ENCODE peak calls at places on chromosomes 11 and 22, in five cellular contexts. D is HFF-Myc, K is myocyte, Y is RWPE1, V is HepG2. B is an unnamed sample.

GRCh38 chr11:44755553-44756505 is 29.1 kb downstream of the TSPAN18 start:
- DNase-seq in K (peak), D (no peak), V (no peak), Y (no peak), B (no peak)

GRCh38 chr11:11170352-11171084 is 182.5 kb downstream of the CSNK2A3 start:
- DNase-seq in D (no peak), K (peak), V (no peak), Y (no peak), B (no peak)

GRCh38 chr11:124481365-124482323 is 36.1 kb upstream of the OR8B8 start:
- DNase-seq in D (no peak), V (peak), Y (peak), K (peak), B (no peak)

GRCh38 chr11:3222941-3223905 is 4.6 kb upstream of the MRGPRG start:
- DNase-seq in K (no peak), Y (no peak), V (no peak), D (no peak), B (no peak)

GRCh38 chr11:92251980-92252379 is 27.4 kb downstream of the FAT3 start:
- DNase-seq in V (no peak), K (no peak), Y (no peak), D (no peak), B (no peak)

GRCh38 chr11:79182794-79183193 is 258.0 kb downstream of the TENM4 start:
- DNase-seq in Y (no peak), K (no peak), V (no peak), D (peak), B (no peak)

GRCh38 chr22:23670378-23671295 is 20.2 kb upstream of the RGL4 start:
- DNase-seq in V (no peak), Y (no peak), D (no peak), K (no peak), B (no peak)

GRCh38 chr11:63999349-64000025 is 13.2 kb downstream of the OTUB1 start:
- DNase-seq in Y (peak), D (no peak), K (no peak), V (no peak), B (no peak)

GRCh38 chr11:86058360-86058759 is 10.5 kb downstream of the PICALM start:
- DNase-seq in V (no peak), K (no peak), Y (no peak), D (no peak), B (no peak)

GRCh38 chr22:31652911-31653684 is 8.9 kb downstream of the PISD start:
- DNase-seq in V (peak), K (no peak), Y (no peak), D (no peak), B (no peak)

GRCh38 chr22:20156611-20157415 is 6.0 kb upstream of the CCDC188 start:
- DNase-seq in K (peak), D (peak), Y (peak), V (peak), B (peak)

GRCh38 chr22:37105154-37105553 is 4.4 kb downstream of the TMPRSS6 start:
- DNase-seq in V (no peak), K (no peak), Y (no peak), D (no peak), B (no peak)

GRCh38 chr11:64343740-64344133 is 3.7 kb downstream of the CCDC88B start:
- DNase-seq in V (no peak), K (no peak), Y (no peak), D (no peak), B (no peak)

GRCh38 chr22:43085658-43086606 is 3.3 kb downstream of the TTLL1 start:
- DNase-seq in Y (no peak), K (no peak), D (no peak), V (no peak), B (no peak)

GRCh38 chr22:39343259-39344045 is 6.3 kb upstream of the SYNGR1 start:
- DNase-seq in D (peak), Y (peak), K (peak), V (peak), B (no peak)

GRCh38 chr22:43370045-43370444 is 26.9 kb upstream of the SCUBE1 start:
- DNase-seq in D (no peak), K (no peak), V (no peak), Y (no peak), B (no peak)

GRCh38 chr11:8087185-8087584 is 6.2 kb downstream of the TUB start:
- DNase-seq in V (no peak), K (no peak), Y (no peak), D (no peak), B (no peak)

GRCh38 chr11:64120951-64121569 is 44.9 kb downstream of the MACROD1 start:
- DNase-seq in V (no peak), Y (peak), K (peak), D (no peak), B (no peak)

GRCh38 chr22:43925433-43926348 is 2.1 kb downstream of the PNPLA3 start:
- DNase-seq in Y (peak), K (peak), D (no peak), V (peak), B (no peak)

GRCh38 chr11:9817191-9817590 is 153.3 kb downstream of the SWAP70 start:
- DNase-seq in V (no peak), Y (no peak), K (no peak), D (no peak), B (no peak)

GRCh38 chr22:44683237-44683636 is 18.8 kb upstream of the PRR5 start:
- DNase-seq in V (no peak), Y (no peak), K (no peak), D (no peak), B (no peak)

GRCh38 chr11:13786688-13787087 is 118.2 kb downstream of the FAR1 start:
- DNase-seq in V (no peak), Y (no peak), D (no peak), K (no peak), B (no peak)

GRCh38 chr11:59216654-59217640 is 4.2 kb upstream of the MPEG1 start:
- DNase-seq in K (no peak), D (peak), V (no peak), Y (peak), B (no peak)